ENCODE peak calls at places on chromosomes 4 and X, in five cellular contexts. M is heart right ventricle, B is astrocyte, S is GM12864, U is left lung. J is an unnamed sample.

GRCh38 chrX:73850124-73851013 is 287.4 kb downstream of the CHIC1 start:
- DNase-seq in M (no peak), S (no peak), U (no peak), B (peak), J (no peak)

GRCh38 chrX:109939498-109939897 is 63.4 kb upstream of the TMEM164 start:
- DNase-seq in B (no peak), S (no peak), M (no peak), U (no peak), J (no peak)

GRCh38 chr4:78040431-78040830 is 16.7 kb upstream of the FRAS1 start:
- DNase-seq in M (no peak), B (peak), S (no peak), U (no peak), J (no peak)

GRCh38 chr4:41538017-41538733 is at the start of gene LIMCH1:
- DNase-seq in S (no peak), B (peak), M (peak), U (peak), J (peak)

GRCh38 chr4:6956434-6957147 is 47.0 kb downstream of the TBC1D14 start:
- DNase-seq in U (no peak), B (no peak), S (no peak), M (no peak), J (no peak)

GRCh38 chrX:14039344-14039743 is 9.7 kb upstream of the GEMIN8 start:
- DNase-seq in U (no peak), M (no peak), S (no peak), B (no peak), J (no peak)

GRCh38 chr4:111631157-111631999 is 513.9 kb upstream of the FAM241A start:
- DNase-seq in B (peak), U (no peak), M (no peak), S (no peak), J (no peak)

GRCh38 chr4:113561758-113562157 is 199.8 kb downstream of the CAMK2D start:
- DNase-seq in S (no peak), M (no peak), B (no peak), U (no peak), J (no peak)

GRCh38 chrX:63713510-63713909 is 71.5 kb downstream of the ARHGEF9 start:
- DNase-seq in U (no peak), S (no peak), B (peak), M (peak), J (no peak)

GRCh38 chr4:48290146-48290772 is 20.6 kb upstream of the TEC start:
- DNase-seq in B (no peak), U (no peak), M (no peak), S (no peak), J (no peak)

GRCh38 chrX:22389544-22390243 is 117.0 kb downstream of the CBLL2 start:
- DNase-seq in M (no peak), B (peak), S (no peak), U (no peak), J (peak)

GRCh38 chrX:103510031-103510430 is 9.3 kb downstream of the RAB40A start:
- DNase-seq in M (no peak), S (no peak), B (no peak), U (no peak), J (no peak)

GRCh38 chr4:22457348-22457747 is 58.5 kb downstream of the ADGRA3 start:
- DNase-seq in U (no peak), B (no peak), M (no peak), S (no peak), J (no peak)

GRCh38 chr4:17283832-17284231 is 228.1 kb downstream of the QDPR start:
- DNase-seq in U (no peak), B (no peak), S (no peak), M (peak), J (no peak)

GRCh38 chr4:99815597-99816011 is 1.0 kb upstream of the DAPP1 start:
- DNase-seq in B (no peak), S (no peak), U (no peak), M (no peak), J (no peak)

GRCh38 chr4:136920092-136920491 is 612.2 kb downstream of the PCDH18 start:
- DNase-seq in S (no peak), M (no peak), B (no peak), U (no peak), J (no peak)

GRCh38 chr4:66750273-66750672 is 795.0 kb downstream of the CENPC start:
- DNase-seq in U (no peak), S (no peak), M (no peak), B (peak), J (no peak)

GRCh38 chr4:28555851-28556250 is 1695.2 kb downstream of the STIM2 start:
- DNase-seq in M (no peak), S (no peak), B (no peak), U (no peak), J (no peak)

GRCh38 chr4:38132140-38132673 is 172.0 kb downstream of the PTTG2 start:
- DNase-seq in S (peak), B (peak), U (no peak), M (no peak), J (peak)

GRCh38 chr4:19266566-19266965 is 985.1 kb upstream of the SLIT2 start:
- DNase-seq in M (no peak), U (no peak), S (no peak), B (no peak), J (no peak)
- H3K4me3 ChIP-seq in M (no peak), U (no peak), S (no peak), B (no peak), J (no peak)

GRCh38 chr4:92263575-92263974 is 40.2 kb upstream of the GRID2 start:
- DNase-seq in S (no peak), U (no peak), M (no peak), B (no peak), J (no peak)

GRCh38 chr4:92265066-92265465 is 38.7 kb upstream of the GRID2 start:
- DNase-seq in B (peak), U (no peak), S (no peak), M (no peak), J (no peak)

GRCh38 chr4:92264163-92264562 is 39.6 kb upstream of the GRID2 start:
- DNase-seq in U (no peak), B (no peak), M (no peak), S (no peak), J (no peak)

GRCh38 chr4:92266521-92266920 is 37.2 kb upstream of the GRID2 start:
- DNase-seq in U (no peak), M (no peak), B (no peak), S (no peak), J (no peak)

GRCh38 chr4:92265798-92266197 is 38.0 kb upstream of the GRID2 start:
- DNase-seq in U (no peak), S (no peak), B (no peak), M (no peak), J (no peak)
- H3K4me3 ChIP-seq in U (no peak), S (no peak), B (no peak), M (no peak), J (no peak)

GRCh38 chrX:153827903-153828302 is 2.4 kb downstream of the PDZD4 start:
- DNase-seq in U (no peak), M (no peak), B (no peak), S (no peak), J (no peak)
- H3K4me3 ChIP-seq in U (no peak), M (no peak), B (no peak), S (no peak), J (no peak)

GRCh38 chr4:8200302-8200975 is 1.3 kb downstream of the SH3TC1 start:
- DNase-seq in U (peak), B (no peak), M (peak), S (no peak), J (no peak)
- H3K4me3 ChIP-seq in U (peak), B (no peak), M (peak), S (peak), J (no peak)

DNA sequence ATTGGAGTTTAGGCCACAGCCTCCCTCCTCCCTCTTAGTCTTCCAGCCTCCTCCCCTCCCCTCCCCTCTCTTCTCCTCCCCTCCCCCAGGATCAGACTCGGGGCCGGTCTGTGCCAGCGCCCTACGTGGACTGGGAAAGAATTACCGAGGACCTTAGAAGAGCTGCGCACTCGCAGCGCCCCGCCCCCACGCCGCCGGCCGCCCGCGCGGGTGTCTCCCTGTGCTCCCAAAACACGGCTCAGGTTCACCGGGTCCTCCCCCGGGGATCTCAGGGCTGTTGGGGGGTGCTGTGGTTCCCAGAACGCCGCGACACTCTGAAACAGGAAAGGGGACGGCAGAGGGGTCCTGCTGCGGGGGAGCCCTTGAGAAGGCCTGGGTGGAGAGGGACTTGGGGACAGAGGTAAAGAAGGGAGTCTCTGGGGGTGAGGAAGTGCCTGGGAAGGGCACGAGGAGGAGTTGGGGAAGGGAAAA is 122.2 kb upstream of the TBL1X start:
- DNase-seq in M (peak), U (peak), B (peak), S (no peak), J (peak)
- H3K4me3 ChIP-seq in M (no peak), U (no peak), B (peak), S (no peak), J (no peak)

J was measured in SJSA1.